ENCODE peak calls at places on chromosomes 6 and 20, in eight cellular contexts. G is stomach, M is endothelial cell of umbilical vein, R is heart right ventricle, E is ascending aorta, Q is right lobe of liver, Z is cardiac muscle cell, D is pancreas. A is an unnamed sample. For H3K4me1 and H3K9me3, the result is how much of the 10 kb centered on the place peaks cover.

GRCh38 chr6:142303191-142303564 is 1.4 kb downstream of the ADGRG6 start:
- DNase-seq in R (no peak), Q (no peak), D (no peak), E (no peak), Z (no peak), M (no peak), G (no peak), A (no peak)

GRCh38 chr6:152748843-152749242 is 1.8 kb upstream of the VIP start:
- DNase-seq in M (peak), Z (no peak), Q (no peak), D (no peak), E (no peak), R (no peak), G (no peak), A (no peak)

GRCh38 chr6:45679163-45679562 is 301.4 kb upstream of the SUPT3H start:
- DNase-seq in Z (no peak), Q (no peak), R (no peak), E (no peak), G (no peak), M (no peak), D (no peak), A (no peak)

GRCh38 chr6:3356056-3356823 is 97.5 kb downstream of the PSMG4 start:
- DNase-seq in E (peak), Q (peak), M (peak), R (peak), Z (peak), G (peak), D (no peak), A (peak)

GRCh38 chr6:166167801-166168615 is at the start of gene TBXT:
- DNase-seq in M (no peak), G (no peak), E (no peak), Z (no peak), Q (no peak), D (no peak), R (no peak), A (no peak)

GRCh38 chr6:81451787-81452186 is 300.7 kb downstream of the TENT5A start:
- DNase-seq in M (peak), Z (no peak), R (no peak), Q (no peak), G (no peak), E (no peak), D (no peak), A (no peak)

GRCh38 chr20:51631011-51631950 is 88.8 kb upstream of the NFATC2 start:
- DNase-seq in M (peak), G (no peak), E (peak), R (peak), D (no peak), Z (no peak), Q (no peak), A (peak)

GRCh38 chr6:25302677-25303128 is 23.5 kb downstream of the CARMIL1 start:
- DNase-seq in E (no peak), M (no peak), D (no peak), G (no peak), R (no peak), Q (no peak), Z (peak), A (no peak)

GRCh38 chr20:2596673-2597279 is 55.7 kb upstream of the NOP56 start:
- DNase-seq in G (no peak), R (no peak), M (no peak), D (no peak), Q (no peak), E (no peak), Z (no peak), A (no peak)

GRCh38 chr20:51350941-51351631 is 191.4 kb downstream of the NFATC2 start:
- DNase-seq in E (no peak), D (no peak), Q (no peak), R (no peak), Z (no peak), M (peak), G (no peak), A (no peak)

GRCh38 chr20:8673116-8673515 is 395.8 kb upstream of the PLCB4 start:
- DNase-seq in M (no peak), E (no peak), R (no peak), G (no peak), Z (no peak), D (no peak), Q (no peak), A (no peak)

GRCh38 chr20:25295386-25296093 is 47.7 kb downstream of the PYGB start:
- DNase-seq in D (no peak), G (peak), Z (peak), Q (no peak), R (peak), E (peak), M (no peak), A (peak)

GRCh38 chr6:35893246-35893645 is 27.7 kb downstream of the SRPK1 start:
- DNase-seq in R (no peak), D (no peak), M (no peak), Q (no peak), E (no peak), G (no peak), Z (no peak), A (no peak)

GRCh38 chr6:129955584-129955983 is 62.8 kb upstream of the L3MBTL3 start:
- DNase-seq in G (no peak), E (no peak), R (no peak), Z (no peak), M (no peak), D (no peak), Q (no peak), A (no peak)

GRCh38 chr6:109794201-109794926 is 103.3 kb downstream of the FIG4 start:
- DNase-seq in D (no peak), R (no peak), G (no peak), Z (no peak), M (peak), Q (no peak), E (peak), A (no peak)

GRCh38 chr20:839626-840025 is 6.1 kb downstream of the FAM110A start:
- DNase-seq in D (no peak), G (no peak), Q (no peak), M (no peak), Z (no peak), R (no peak), E (no peak), A (no peak)

GRCh38 chr20:23145281-23145700 is 59.2 kb upstream of the CD93 start:
- DNase-seq in D (no peak), E (peak), M (peak), Z (no peak), Q (no peak), R (no peak), G (no peak), A (no peak)

GRCh38 chr6:29861521-29862255 is 34.1 kb downstream of the HLA-G start:
- DNase-seq in M (no peak), Z (no peak), R (no peak), Q (no peak), D (no peak), G (no peak), E (no peak), A (no peak)

GRCh38 chr6:17224056-17224455 is 57.1 kb upstream of the RBM24 start:
- DNase-seq in Z (no peak), Q (no peak), M (no peak), R (no peak), D (no peak), G (no peak), E (no peak), A (no peak)

GRCh38 chr6:111743859-111744692 is 129.2 kb downstream of the FYN start:
- DNase-seq in Z (no peak), D (no peak), Q (no peak), E (no peak), G (no peak), M (no peak), R (no peak), A (peak)

GRCh38 chr6:128676456-128676855 is 156.1 kb upstream of the PTPRK start:
- DNase-seq in G (no peak), Z (no peak), E (no peak), M (no peak), D (no peak), R (no peak), Q (no peak), A (no peak)

GRCh38 chr6:47714802-47715201 is 16.4 kb downstream of the ADGRF4 start:
- DNase-seq in M (no peak), R (no peak), D (no peak), G (no peak), Q (no peak), E (no peak), Z (no peak), A (no peak)

GRCh38 chr6:158237656-158238055 is 69.5 kb downstream of the GTF2H5 start:
- DNase-seq in M (no peak), R (no peak), Q (no peak), D (no peak), G (no peak), Z (no peak), E (peak), A (no peak)

GRCh38 chr20:52083627-52084232 is 107.8 kb downstream of the ZFP64 start:
- DNase-seq in Q (peak), Z (peak), D (no peak), R (no peak), E (no peak), G (peak), M (peak), A (no peak)

GRCh38 chr6:53347250-53347920 is 1.4 kb downstream of the ELOVL5 start:
- DNase-seq in G (no peak), E (no peak), R (no peak), Z (peak), M (peak), Q (no peak), D (no peak), A (no peak)

GRCh38 chr20:57609842-57610167 is 10.4 kb downstream of the ZBP1 start:
- DNase-seq in Q (no peak), D (no peak), M (no peak), G (no peak), E (no peak), R (no peak), Z (no peak), A (no peak)
- TF ChIP-seq CTCF in Q (no peak), D (no peak), M (peak), G (no peak), E (no peak), R (no peak), Z (no peak), A (no peak)

DNA sequence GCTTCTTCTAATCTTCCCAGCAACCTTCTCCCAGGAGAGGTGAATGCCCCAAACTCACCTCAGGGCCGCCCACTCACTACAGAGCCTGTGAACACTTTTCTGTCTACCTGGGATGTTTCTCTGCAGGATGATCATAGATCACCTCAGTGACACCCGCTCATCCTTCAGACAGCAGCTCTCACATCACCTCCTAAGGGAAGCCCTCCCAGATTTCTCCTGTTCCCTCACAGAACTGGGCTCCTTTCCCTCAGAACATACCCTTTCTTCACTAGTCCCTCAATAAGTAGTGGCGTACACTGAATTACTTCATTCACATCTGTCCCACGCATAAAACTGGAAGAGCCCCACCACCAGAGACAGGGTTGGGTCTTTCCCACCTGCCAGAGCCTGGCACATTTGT is 57.8 kb downstream of the CDK5RAP1 start:
- DNase-seq in M (no peak), E (no peak), R (no peak), Q (no peak), G (no peak), D (no peak), Z (no peak), A (no peak)
- H3K4me1 ChIP-seq in M (under half), E (under half), R (under half), Q (under half), G (under half), D (under half), Z (under half), A (under half)

GRCh38 chr6:170022827-170023619 is 267.9 kb downstream of the DLL1 start:
- DNase-seq in R (peak), E (peak), Z (no peak), M (no peak), Q (no peak), G (peak), D (peak), A (peak)
- H3K9me3 ChIP-seq in R (under half), E (under half), Z (under half), M (under half), Q (under half), G (under half), D (under half), A (under half)

GRCh38 chr6:75503291-75503690 is 9.7 kb upstream of the FILIP1 start:
- DNase-seq in M (peak), E (no peak), G (no peak), Z (no peak), R (no peak), Q (no peak), D (no peak), A (no peak)

GRCh38 chr6:75501756-75502155 is 8.2 kb upstream of the FILIP1 start:
- DNase-seq in Q (no peak), D (no peak), M (peak), R (no peak), G (no peak), E (no peak), Z (no peak), A (no peak)

GRCh38 chr6:75502884-75503283 is 9.3 kb upstream of the FILIP1 start:
- DNase-seq in E (no peak), Q (no peak), Z (no peak), G (no peak), R (no peak), M (no peak), D (no peak), A (no peak)

GRCh38 chr6:75505426-75505825 is 11.8 kb upstream of the FILIP1 start:
- DNase-seq in Z (no peak), Q (no peak), M (peak), D (no peak), G (no peak), R (no peak), E (no peak), A (no peak)

GRCh38 chr6:75504902-75505233 is 11.3 kb upstream of the FILIP1 start:
- DNase-seq in E (no peak), G (no peak), Z (no peak), D (no peak), Q (no peak), R (no peak), M (no peak), A (no peak)
- TF ChIP-seq CTCF in E (peak), G (no peak), Z (peak), D (no peak), Q (no peak), R (peak), M (peak), A (peak)

GRCh38 chr6:33200234-33201146 is at the start of the genes RXRB and SLC39A7:
- DNase-seq in Z (peak), M (peak), D (peak), Q (peak), R (peak), G (peak), E (peak), A (peak)
- H3K4me1 ChIP-seq in Z (under half), M (under half), D (under half), Q (half or more), R (half or more), G (half or more), E (under half), A (half or more)

GRCh38 chr20:20130399-20130798 is 78.1 kb downstream of the CFAP61 start:
- DNase-seq in Z (no peak), G (no peak), Q (no peak), E (no peak), M (peak), D (no peak), R (no peak), A (no peak)
- H3K9me3 ChIP-seq in Z (under half), G (under half), Q (under half), E (under half), M (under half), D (under half), R (under half), A (under half)

GRCh38 chr20:16622501-16622900 is 49.3 kb upstream of the KIF16B start:
- DNase-seq in Z (no peak), E (no peak), Q (no peak), M (no peak), G (no peak), R (no peak), D (no peak), A (no peak)
- TF ChIP-seq CTCF in Z (no peak), E (no peak), Q (no peak), M (no peak), G (no peak), R (no peak), D (no peak), A (no peak)

GRCh38 chr20:49798718-49799117 is 13.9 kb upstream of the SLC9A8 start:
- DNase-seq in Q (no peak), E (no peak), D (no peak), G (no peak), R (no peak), M (no peak), Z (no peak), A (no peak)
- H3K4me1 ChIP-seq in Q (under half), E (under half), D (under half), G (under half), R (under half), M (under half), Z (under half), A (under half)

GRCh38 chr6:170590725-170591124 is 6.3 kb upstream of the PDCD2 start:
- DNase-seq in Q (no peak), D (no peak), M (no peak), R (no peak), E (no peak), G (no peak), Z (no peak), A (no peak)
- H3K9me3 ChIP-seq in Q (under half), D (under half), M (under half), R (under half), E (under half), G (under half), Z (under half), A (under half)

GRCh38 chr20:62991863-62992262 is 14.9 kb downstream of the BHLHE23 start:
- DNase-seq in D (no peak), M (no peak), Q (no peak), G (no peak), Z (no peak), R (no peak), E (no peak), A (no peak)

GRCh38 chr20:62995481-62995880 is 11.3 kb downstream of the BHLHE23 start:
- DNase-seq in G (no peak), M (no peak), R (no peak), E (no peak), D (no peak), Z (no peak), Q (no peak), A (no peak)

GRCh38 chr20:62994850-62995249 is 11.9 kb downstream of the BHLHE23 start:
- DNase-seq in E (no peak), G (no peak), R (no peak), M (no peak), Z (no peak), Q (no peak), D (no peak), A (no peak)

GRCh38 chr20:62995898-62996595 is 10.7 kb downstream of the BHLHE23 start:
- DNase-seq in G (no peak), D (no peak), R (peak), M (no peak), Z (no peak), E (no peak), Q (no peak), A (no peak)

DNA sequence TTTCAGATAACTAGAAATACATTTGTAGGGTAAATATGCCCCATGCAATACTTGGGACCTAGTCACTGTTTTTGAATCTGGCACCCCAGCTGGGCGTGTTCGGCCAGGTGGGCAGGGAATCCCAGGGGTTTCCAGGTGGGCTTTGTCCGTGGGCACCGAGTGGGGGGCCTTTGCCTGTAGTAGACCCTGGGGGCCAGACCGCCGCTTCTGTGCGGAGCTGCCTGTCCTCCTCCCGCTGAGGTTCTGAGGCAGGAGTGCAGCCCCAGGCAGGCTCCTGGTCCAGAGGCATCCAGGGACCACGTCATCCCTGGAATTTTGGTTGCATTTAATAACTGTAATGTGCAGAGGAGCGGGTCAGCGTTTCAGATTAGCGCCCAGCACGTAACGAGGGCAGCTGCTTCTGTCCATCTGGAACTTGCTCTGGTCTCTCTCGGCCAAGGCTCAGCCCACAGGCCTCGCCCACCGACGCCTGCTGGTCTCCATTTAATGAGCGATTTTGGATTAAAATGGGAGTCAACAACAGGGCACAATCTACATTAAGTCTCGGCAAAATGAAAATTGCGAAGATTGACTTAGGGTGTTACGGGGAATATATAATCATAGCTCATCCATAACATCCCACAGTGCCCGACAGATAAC is 12.8 kb downstream of the BHLHE23 start:
- DNase-seq in Q (no peak), E (no peak), M (no peak), G (no peak), D (no peak), R (no peak), Z (no peak), A (no peak)
- TF ChIP-seq CTCF in Q (no peak), E (no peak), M (no peak), G (no peak), D (no peak), R (no peak), Z (no peak), A (no peak)

A was measured in left ventricle myocardium inferior.